ENCODE peak calls at places on chromosomes 7 and 10, in four cellular contexts. One of them, this sample, is unnamed.

GRCh38 chr7:38839846-38840245 is 69.1 kb downstream of the VPS41 start:
- DNase-seq in endothelial cell: no peak
- DNase-seq in hepatocyte: no peak
- DNase-seq in mucosa of descending colon: no peak
- DNase-seq in this sample: no peak

GRCh38 chr7:30733691-30734090 is 18.2 kb upstream of the INMT start:
- DNase-seq in endothelial cell: no peak
- DNase-seq in hepatocyte: no peak
- DNase-seq in mucosa of descending colon: no peak
- DNase-seq in this sample: no peak

GRCh38 chr10:73627300-73627699 is 14.0 kb downstream of the MYOZ1 start:
- DNase-seq in endothelial cell: no peak
- DNase-seq in hepatocyte: no peak
- DNase-seq in mucosa of descending colon: no peak
- DNase-seq in this sample: no peak

GRCh38 chr7:127632276-127632910 is 14.5 kb upstream of the PAX4 start:
- DNase-seq in endothelial cell: no peak
- DNase-seq in hepatocyte: no peak
- DNase-seq in mucosa of descending colon: no peak
- DNase-seq in this sample: no peak

GRCh38 chr7:7701513-7701912 is 16.9 kb downstream of the RPA3 start:
- DNase-seq in endothelial cell: no peak
- DNase-seq in hepatocyte: no peak
- DNase-seq in mucosa of descending colon: no peak
- DNase-seq in this sample: no peak

GRCh38 chr7:100095289-100095688 is 5.9 kb downstream of the MCM7 start:
- DNase-seq in endothelial cell: no peak
- DNase-seq in hepatocyte: no peak
- DNase-seq in mucosa of descending colon: no peak
- DNase-seq in this sample: no peak

GRCh38 chr7:140390466-140391190 is 7.7 kb downstream of the SLC37A3 start:
- DNase-seq in endothelial cell: no peak
- DNase-seq in hepatocyte: no peak
- DNase-seq in mucosa of descending colon: no peak
- DNase-seq in this sample: no peak

GRCh38 chr10:7756360-7756992 is 31.3 kb downstream of the KIN start:
- DNase-seq in endothelial cell: peak
- DNase-seq in hepatocyte: peak
- DNase-seq in mucosa of descending colon: peak
- DNase-seq in this sample: no peak

GRCh38 chr10:30028006-30028441 is 31.4 kb downstream of the JCAD start:
- DNase-seq in endothelial cell: no peak
- DNase-seq in hepatocyte: peak
- DNase-seq in mucosa of descending colon: no peak
- DNase-seq in this sample: no peak

GRCh38 chr7:20794676-20795075 is 8.0 kb upstream of the SP8 start:
- DNase-seq in endothelial cell: no peak
- DNase-seq in hepatocyte: no peak
- DNase-seq in mucosa of descending colon: no peak
- DNase-seq in this sample: no peak

GRCh38 chr7:70630647-70631457 is 501.1 kb upstream of the GALNT17 start:
- DNase-seq in endothelial cell: no peak
- DNase-seq in hepatocyte: peak
- DNase-seq in mucosa of descending colon: no peak
- DNase-seq in this sample: no peak

GRCh38 chr10:121322776-121323175 is 275.5 kb downstream of the FGFR2 start:
- DNase-seq in endothelial cell: no peak
- DNase-seq in hepatocyte: no peak
- DNase-seq in mucosa of descending colon: no peak
- DNase-seq in this sample: no peak

GRCh38 chr7:51187941-51188340 is 128.7 kb downstream of the COBL start:
- DNase-seq in endothelial cell: peak
- DNase-seq in hepatocyte: peak
- DNase-seq in mucosa of descending colon: no peak
- DNase-seq in this sample: peak

GRCh38 chr7:47908726-47909125 is 39.5 kb downstream of the PKD1L1 start:
- DNase-seq in endothelial cell: no peak
- DNase-seq in hepatocyte: no peak
- DNase-seq in mucosa of descending colon: no peak
- DNase-seq in this sample: no peak

GRCh38 chr10:115030483-115031200 is 62.5 kb upstream of the ATRNL1 start:
- DNase-seq in endothelial cell: no peak
- DNase-seq in hepatocyte: no peak
- DNase-seq in mucosa of descending colon: no peak
- DNase-seq in this sample: no peak

DNA sequence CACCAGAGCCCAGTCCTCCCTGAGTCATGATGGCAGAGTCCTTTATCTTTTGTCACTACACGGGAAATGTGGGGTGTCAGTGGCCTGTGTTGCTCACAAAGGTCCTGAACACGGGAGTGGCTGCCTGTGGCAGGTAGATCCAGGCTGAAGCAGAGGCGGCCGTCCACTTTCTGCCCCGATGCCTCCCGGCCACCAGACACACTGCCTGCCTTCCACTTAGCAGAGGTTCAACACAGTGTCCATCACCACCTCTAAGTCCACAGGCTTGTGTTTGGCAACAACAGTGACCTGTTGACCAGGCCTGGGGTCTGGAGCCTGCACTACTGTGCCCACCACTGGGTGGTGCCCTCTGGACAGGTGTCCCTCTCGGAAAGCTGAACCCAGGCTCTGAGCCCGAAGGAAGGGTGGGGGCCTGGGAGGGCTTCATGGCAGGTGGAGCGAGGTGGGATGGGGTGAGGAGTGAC is 49.9 kb upstream of the CAMK2B start:
- DNase-seq in endothelial cell: peak
- DNase-seq in hepatocyte: no peak
- DNase-seq in mucosa of descending colon: no peak
- DNase-seq in this sample: no peak
- TF ChIP-seq CTCF in endothelial cell: peak
- TF ChIP-seq CTCF in hepatocyte: peak
- TF ChIP-seq CTCF in mucosa of descending colon: no peak
- TF ChIP-seq CTCF in this sample: peak

DNA sequence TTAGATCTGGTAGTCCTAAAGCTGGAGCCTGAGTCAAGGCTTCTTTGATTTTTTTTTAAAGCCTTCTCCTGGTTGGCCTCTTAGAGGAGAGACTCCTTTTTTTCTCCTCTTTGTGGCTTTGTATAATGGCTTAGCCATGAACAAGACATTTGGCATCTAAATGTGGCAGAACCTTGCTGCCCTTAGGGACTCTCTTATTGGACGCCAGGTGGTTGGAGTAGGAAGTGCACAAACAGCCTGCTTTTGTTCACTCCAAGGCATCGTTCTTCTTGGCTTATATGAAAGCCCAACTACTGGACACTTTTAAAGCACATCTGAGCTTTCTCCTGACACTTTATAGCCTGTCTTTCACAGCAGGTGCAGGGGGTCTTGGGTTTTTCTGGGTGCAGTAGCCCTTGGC is 25.0 kb downstream of the ZPBP start:
- DNase-seq in endothelial cell: no peak
- DNase-seq in hepatocyte: no peak
- DNase-seq in mucosa of descending colon: no peak
- DNase-seq in this sample: no peak
- TF ChIP-seq CTCF in endothelial cell: peak
- TF ChIP-seq CTCF in hepatocyte: no peak
- TF ChIP-seq CTCF in mucosa of descending colon: no peak
- TF ChIP-seq CTCF in this sample: no peak

GRCh38 chr7:2609001-2609411 is 22.8 kb upstream of the TTYH3 start:
- DNase-seq in endothelial cell: peak
- DNase-seq in hepatocyte: peak
- DNase-seq in mucosa of descending colon: no peak
- DNase-seq in this sample: no peak
- TF ChIP-seq CTCF in endothelial cell: no peak
- TF ChIP-seq CTCF in hepatocyte: peak
- TF ChIP-seq CTCF in mucosa of descending colon: no peak
- TF ChIP-seq CTCF in this sample: no peak

GRCh38 chr10:100769481-100769880 is 24.1 kb downstream of the PAX2 start:
- DNase-seq in endothelial cell: no peak
- DNase-seq in hepatocyte: no peak
- DNase-seq in mucosa of descending colon: no peak
- DNase-seq in this sample: no peak
- TF ChIP-seq CTCF in endothelial cell: no peak
- TF ChIP-seq CTCF in hepatocyte: no peak
- TF ChIP-seq CTCF in mucosa of descending colon: no peak
- TF ChIP-seq CTCF in this sample: no peak

DNA sequence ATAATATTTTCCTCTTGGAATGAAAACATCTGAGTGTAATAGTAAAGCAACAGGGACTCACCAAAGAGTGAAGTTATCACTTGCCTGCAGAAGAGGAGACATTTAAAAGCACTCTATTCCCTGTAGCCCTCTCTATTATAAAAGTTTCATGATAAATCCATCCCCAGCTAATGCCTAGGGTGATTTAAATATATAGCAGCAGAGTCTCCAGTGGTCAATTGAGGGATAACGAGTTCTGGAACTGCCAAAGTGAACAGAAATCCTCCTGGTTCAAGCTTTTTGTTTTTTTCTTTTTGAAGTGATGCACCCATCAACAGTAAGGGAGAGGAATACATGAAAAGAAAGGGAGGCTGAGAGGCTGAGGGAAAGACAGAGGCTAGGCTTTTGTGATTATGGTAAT is 87.3 kb downstream of the EVX1 start:
- DNase-seq in endothelial cell: no peak
- DNase-seq in hepatocyte: no peak
- DNase-seq in mucosa of descending colon: no peak
- DNase-seq in this sample: no peak
- TF ChIP-seq CTCF in endothelial cell: peak
- TF ChIP-seq CTCF in hepatocyte: no peak
- TF ChIP-seq CTCF in mucosa of descending colon: no peak
- TF ChIP-seq CTCF in this sample: no peak

GRCh38 chr10:44463511-44464121 is 78.7 kb upstream of the CXCL12 start:
- DNase-seq in endothelial cell: no peak
- DNase-seq in hepatocyte: no peak
- DNase-seq in mucosa of descending colon: no peak
- DNase-seq in this sample: no peak
- TF ChIP-seq CTCF in endothelial cell: no peak
- TF ChIP-seq CTCF in hepatocyte: no peak
- TF ChIP-seq CTCF in mucosa of descending colon: no peak
- TF ChIP-seq CTCF in this sample: no peak

GRCh38 chr10:75400769-75401568 is 595 bp downstream of the ZNF503 start:
- DNase-seq in endothelial cell: peak
- DNase-seq in hepatocyte: peak
- DNase-seq in mucosa of descending colon: peak
- DNase-seq in this sample: no peak

GRCh38 chr10:75402486-75403143 is 1.1 kb upstream of the ZNF503 start:
- DNase-seq in endothelial cell: peak
- DNase-seq in hepatocyte: peak
- DNase-seq in mucosa of descending colon: peak
- DNase-seq in this sample: no peak

GRCh38 chr10:75403144-75404022 is 1.8 kb upstream of the ZNF503 start:
- DNase-seq in endothelial cell: peak
- DNase-seq in hepatocyte: peak
- DNase-seq in mucosa of descending colon: peak
- DNase-seq in this sample: no peak

GRCh38 chr10:75400163-75400768 is 1.3 kb downstream of the ZNF503 start:
- DNase-seq in endothelial cell: no peak
- DNase-seq in hepatocyte: no peak
- DNase-seq in mucosa of descending colon: no peak
- DNase-seq in this sample: no peak

GRCh38 chr10:75401569-75402485 is at the start of gene ZNF503:
- DNase-seq in endothelial cell: peak
- DNase-seq in hepatocyte: peak
- DNase-seq in mucosa of descending colon: peak
- DNase-seq in this sample: peak
- TF ChIP-seq CTCF in endothelial cell: no peak
- TF ChIP-seq CTCF in hepatocyte: peak
- TF ChIP-seq CTCF in mucosa of descending colon: no peak
- TF ChIP-seq CTCF in this sample: peak

This sample was measured in gastrocnemius medialis.